ENCODE peak calls at places on chromosomes 13 and 19, in four cellular contexts. F, N, R and M are unnamed samples.

GRCh38 chr19:3250675-3251074 is 26.2 kb downstream of the CELF5 start:
- DNase-seq in F (no peak), N (no peak), R (peak; percentile 71), M (peak; percentile 17)

GRCh38 chr13:26590951-26591350 is 33.5 kb downstream of the WASF3 start:
- DNase-seq in F (no peak), N (no peak), R (no peak), M (no peak)

GRCh38 chr19:7819337-7819736 is 10.7 kb upstream of the EVI5L start:
- DNase-seq in F (no peak), N (peak; percentile 86), R (no peak), M (no peak)

GRCh38 chr19:44552324-44552723 is 22.8 kb upstream of the CEACAM20 start:
- DNase-seq in F (peak; percentile 17), N (no peak), R (peak; percentile 71), M (peak; percentile 15)

GRCh38 chr13:104984296-104984818 is 1551.1 kb downstream of the EFNB2 start:
- DNase-seq in F (no peak), N (peak; percentile 92), R (no peak), M (peak; percentile 22)

GRCh38 chr13:99258210-99258860 is at the start of gene GPR18:
- DNase-seq in F (no peak), N (peak; percentile 67), R (no peak), M (no peak)

GRCh38 chr13:113564331-113565023 is 20.1 kb upstream of the TFDP1 start:
- DNase-seq in F (no peak), N (no peak), R (no peak), M (no peak)

GRCh38 chr19:23436318-23436717 is 41.0 kb upstream of the ZNF91 start:
- DNase-seq in F (no peak), N (no peak), R (peak; percentile 10), M (no peak)

GRCh38 chr13:21304256-21304655 is 127.8 kb downstream of the MRPL57 start:
- DNase-seq in F (no peak), N (no peak), R (no peak), M (no peak)

GRCh38 chr19:49786432-49786831 is 19.6 kb downstream of the AP2A1 start:
- DNase-seq in F (no peak), N (no peak), R (peak; percentile 45), M (no peak)

GRCh38 chr13:20400774-20401173 is 124.9 kb downstream of the CRYL1 start:
- DNase-seq in F (no peak), N (no peak), R (no peak), M (no peak)

GRCh38 chr13:87005511-87005910 is 665.7 kb upstream of the SLITRK5 start:
- DNase-seq in F (no peak), N (no peak), R (no peak), M (no peak)

GRCh38 chr13:42835012-42835411 is 53.6 kb downstream of the FAM216B start:
- DNase-seq in F (no peak), N (no peak), R (no peak), M (no peak)

GRCh38 chr19:55689366-55690108 is 14.5 kb downstream of the EPN1 start:
- DNase-seq in F (no peak), N (no peak), R (no peak), M (no peak)

GRCh38 chr19:1079566-1080111 is 12.7 kb downstream of the ARHGAP45 start:
- DNase-seq in F (no peak), N (no peak), R (no peak), M (no peak)

GRCh38 chr13:113493315-113493951 is 2.9 kb upstream of the DCUN1D2 start:
- DNase-seq in F (no peak), N (peak; percentile 16), R (no peak), M (peak; percentile 46)

GRCh38 chr13:112142401-112142930 is 75.5 kb downstream of the SOX1 start:
- DNase-seq in F (no peak), N (no peak), R (no peak), M (no peak)

GRCh38 chr13:110944121-110944967 is 29.5 kb upstream of the ANKRD10 start:
- DNase-seq in F (peak; percentile 41), N (no peak), R (peak; percentile 39), M (peak; percentile 47)

GRCh38 chr19:13794388-13794751 is 873 bp upstream of the ZSWIM4 start:
- DNase-seq in F (no peak), N (no peak), R (no peak), M (no peak)

DNA sequence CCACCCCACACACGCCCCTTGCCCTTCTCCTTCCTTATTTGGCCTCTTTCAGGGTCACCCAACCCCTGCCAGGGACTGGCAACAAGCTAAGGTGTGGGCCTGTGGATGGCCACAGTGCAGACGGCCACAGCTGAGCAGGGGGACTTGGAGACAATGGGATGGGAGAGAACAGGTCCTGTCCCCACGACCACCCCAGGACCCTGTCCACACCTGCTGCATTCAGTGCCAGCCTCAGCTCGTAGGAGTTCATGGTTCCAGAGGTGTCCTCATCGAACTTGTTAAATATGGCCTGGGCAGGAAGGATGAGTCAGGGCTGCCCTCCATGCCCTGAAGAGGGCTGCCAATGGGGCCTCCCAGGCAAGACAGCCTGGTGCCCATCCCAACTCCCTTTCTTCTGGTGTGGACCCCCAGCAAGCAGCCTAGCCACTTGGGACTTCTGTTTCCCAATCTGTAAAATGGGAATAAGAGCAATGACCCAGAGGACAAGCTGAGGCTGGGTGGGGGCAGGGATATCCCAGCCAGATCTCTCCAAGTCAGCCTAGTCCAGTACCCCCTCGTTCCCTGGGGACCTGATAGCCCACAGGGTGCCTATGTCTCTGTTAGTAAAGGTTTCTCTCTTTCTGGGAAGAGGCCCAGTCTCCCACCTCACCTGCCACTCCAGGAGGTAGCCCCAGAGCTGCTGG is 10.6 kb downstream of the CAPN12 start:
- DNase-seq in F (no peak), N (no peak), R (no peak), M (no peak)
- TF ChIP-seq POLR2AphosphoS5 in F (no peak), N (no peak), R (no peak), M (no peak)

GRCh38 chr13:40981949-40982348 is 37.2 kb downstream of the ELF1 start:
- DNase-seq in F (no peak), N (no peak), R (no peak), M (no peak)

GRCh38 chr13:40980466-40980865 is 38.6 kb downstream of the ELF1 start:
- DNase-seq in F (no peak), N (no peak), R (no peak), M (no peak)

GRCh38 chr13:40983269-40983668 is 35.8 kb downstream of the ELF1 start:
- DNase-seq in F (no peak), N (no peak), R (no peak), M (no peak)

GRCh38 chr13:40982772-40983171 is 36.3 kb downstream of the ELF1 start:
- DNase-seq in F (no peak), N (peak; percentile 84), R (no peak), M (no peak)

GRCh38 chr13:40981361-40981760 is 37.8 kb downstream of the ELF1 start:
- DNase-seq in F (no peak), N (no peak), R (no peak), M (peak; percentile 86)
- TF ChIP-seq SPI1 in F (no peak), N (no peak), R (no peak), M (peak; percentile 38)

GRCh38 chr13:44221657-44222056 is 152.0 kb upstream of the SERP2 start:
- DNase-seq in F (no peak), N (no peak), R (no peak), M (no peak)
- TF ChIP-seq POLR2AphosphoS5 in F (no peak), N (no peak), R (no peak), M (no peak)

GRCh38 chr19:35044317-35045117 is 3.0 kb downstream of the HPN start:
- DNase-seq in F (no peak), N (no peak), R (peak; percentile 80), M (peak; percentile 43)
- TF ChIP-seq SPI1 in F (peak; percentile 4), N (peak; percentile 16), R (peak; percentile 42), M (peak; percentile 14)

DNA sequence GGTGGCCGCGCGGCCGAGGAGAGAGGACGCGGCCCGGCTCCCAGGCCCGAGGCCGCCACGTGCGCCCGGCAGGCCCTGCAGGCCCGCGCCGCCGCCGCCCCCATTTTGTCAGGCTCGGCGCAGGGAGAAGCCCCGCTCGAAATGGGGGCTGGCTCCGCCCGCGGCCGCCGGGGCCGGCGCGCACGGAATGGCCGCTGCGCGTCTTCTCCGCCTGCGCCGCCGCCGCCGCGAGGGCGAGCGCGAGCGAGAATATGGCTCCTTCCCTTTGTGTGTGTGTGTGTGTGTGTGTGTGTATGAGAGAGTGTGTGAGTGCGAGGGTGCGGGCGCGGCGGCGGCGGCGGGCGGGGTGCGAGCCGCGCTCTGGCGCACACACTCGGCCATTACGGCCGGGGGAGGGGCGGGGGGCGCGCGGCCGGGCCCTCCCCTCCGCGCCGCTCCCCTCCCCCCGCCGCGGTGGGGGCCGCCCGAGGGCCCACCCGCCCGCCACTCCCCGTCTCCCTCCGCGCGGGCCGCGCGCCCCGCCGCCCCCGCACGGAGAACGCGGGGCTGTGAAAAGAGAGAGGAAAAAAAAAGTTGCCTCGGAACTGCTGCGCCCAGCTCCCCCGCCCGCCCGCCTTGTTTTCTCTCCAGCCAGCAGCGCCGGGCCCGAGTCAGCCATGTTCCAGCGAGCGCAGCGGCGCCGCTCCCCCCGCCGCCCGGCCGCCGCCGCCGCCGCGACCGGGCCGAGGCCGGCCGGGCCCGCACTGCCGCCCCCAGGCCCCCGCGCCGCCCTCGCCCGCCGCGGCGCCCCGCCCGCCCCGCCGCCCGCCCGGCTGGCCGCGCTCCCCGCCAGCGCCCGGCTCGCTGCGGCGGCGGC is 1.0 kb downstream of the HMGB1 start:
- DNase-seq in F (peak; percentile 47), N (no peak), R (peak; percentile 68), M (peak; percentile 71)
- TF ChIP-seq POLR2AphosphoS5 in F (no peak), N (peak; percentile 54), R (no peak), M (no peak)

GRCh38 chr13:51921790-51922740 is 60.3 kb downstream of the CCDC70 start:
- DNase-seq in F (no peak), N (no peak), R (peak; percentile 66), M (no peak)
- TF ChIP-seq SPI1 in F (no peak), N (no peak), R (no peak), M (no peak)

GRCh38 chr13:78658630-78659449 is at the start of gene OBI1:
- DNase-seq in F (peak; percentile 70), N (peak; percentile 40), R (peak; percentile 75), M (peak; percentile 94)
- TF ChIP-seq POLR2AphosphoS5 in F (peak; percentile 94), N (peak; percentile 91), R (peak; percentile 61), M (peak; percentile 90)

GRCh38 chr19:10111405-10111811 is at the start of gene P2RY11:
- DNase-seq in F (no peak), N (peak; percentile 75), R (peak; percentile 11), M (peak; percentile 80)

GRCh38 chr19:10110972-10111317 is 548 bp upstream of the P2RY11 start:
- DNase-seq in F (no peak), N (no peak), R (no peak), M (no peak)

GRCh38 chr19:10109528-10109927 is 2.0 kb upstream of the P2RY11 start:
- DNase-seq in F (no peak), N (no peak), R (peak; percentile 8), M (no peak)

GRCh38 chr19:10112037-10112751 is 701 bp downstream of the P2RY11 start:
- DNase-seq in F (no peak), N (no peak), R (peak; percentile 13), M (peak; percentile 84)

GRCh38 chr19:10110076-10110971 is 1.2 kb upstream of the P2RY11 start:
- DNase-seq in F (no peak), N (no peak), R (peak; percentile 7), M (no peak)
- TF ChIP-seq SPI1 in F (no peak), N (no peak), R (no peak), M (no peak)

DNA sequence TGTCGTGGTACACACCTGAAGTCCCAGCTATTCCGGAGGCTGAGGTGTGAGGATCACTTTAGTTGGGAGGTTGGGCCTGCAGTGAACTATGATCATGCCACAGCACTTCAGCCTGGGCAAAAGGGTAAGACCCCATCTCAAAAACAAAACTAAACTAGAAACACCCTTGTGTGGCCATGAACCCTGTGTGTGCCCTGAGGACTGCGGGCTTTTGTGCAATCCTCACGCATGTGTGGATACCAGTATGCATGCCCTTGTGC is 1.1 kb upstream of the EGLN2 start:
- DNase-seq in F (no peak), N (no peak), R (no peak), M (no peak)
- TF ChIP-seq POLR2AphosphoS5 in F (no peak), N (no peak), R (no peak), M (no peak)